ENCODE peak calls at places on chromosome 5, in six cellular contexts. L is CD8-positive, alpha-beta T cell; J is mammary epithelial cell; C is upper lobe of right lung; O is left lung; Y is lung. V is an unnamed sample.

GRCh38 chr5:167582263-167582662 is 709.2 kb upstream of the WWC1 start:
- DNase-seq in L (no peak), J (peak), C (no peak), O (no peak), Y (no peak), V (no peak)

GRCh38 chr5:2128696-2129340 is 246.1 kb upstream of the IRX4 start:
- DNase-seq in L (no peak), J (no peak), C (no peak), O (no peak), Y (no peak), V (no peak)

GRCh38 chr5:133704411-133704810 is 92.1 kb upstream of the FSTL4 start:
- DNase-seq in L (no peak), J (no peak), C (no peak), O (no peak), Y (no peak), V (no peak)

GRCh38 chr5:111124793-111125192 is 32.6 kb downstream of the WDR36 start:
- DNase-seq in L (no peak), J (peak), C (no peak), O (no peak), Y (no peak), V (no peak)

GRCh38 chr5:133319244-133319643 is 267.4 kb downstream of the HSPA4 start:
- DNase-seq in L (no peak), J (peak), C (no peak), O (no peak), Y (no peak), V (no peak)

GRCh38 chr5:80654054-80654390 is 430 bp upstream of the MSH3 start:
- DNase-seq in L (peak), J (peak), C (no peak), O (no peak), Y (no peak), V (no peak)

GRCh38 chr5:14032944-14033343 is 88.5 kb upstream of the DNAH5 start:
- DNase-seq in L (no peak), J (peak), C (no peak), O (no peak), Y (no peak), V (no peak)

GRCh38 chr5:8020861-8021514 is 152.0 kb downstream of the MTRR start:
- DNase-seq in L (no peak), J (no peak), C (no peak), O (no peak), Y (no peak), V (no peak)

GRCh38 chr5:95668728-95669127 is 14.1 kb downstream of the SPATA9 start:
- DNase-seq in L (no peak), J (no peak), C (no peak), O (no peak), Y (no peak), V (no peak)

GRCh38 chr5:61304611-61305369 is 27.3 kb upstream of the ZSWIM6 start:
- DNase-seq in L (no peak), J (peak), C (peak), O (peak), Y (peak), V (no peak)

GRCh38 chr5:118311103-118311502 is 677.2 kb downstream of the DTWD2 start:
- DNase-seq in L (no peak), J (no peak), C (no peak), O (no peak), Y (no peak), V (no peak)

GRCh38 chr5:125316913-125317545 is 570.6 kb upstream of the ZNF608 start:
- DNase-seq in L (no peak), J (no peak), C (no peak), O (no peak), Y (no peak), V (no peak)

GRCh38 chr5:143968071-143968878 is 156.3 kb downstream of the HMHB1 start:
- DNase-seq in L (no peak), J (peak), C (no peak), O (no peak), Y (no peak), V (peak)

GRCh38 chr5:137086289-137086838 is 412.8 kb downstream of the SPOCK1 start:
- DNase-seq in L (no peak), J (no peak), C (no peak), O (no peak), Y (no peak), V (no peak)

GRCh38 chr5:59729820-59730219 is 163.7 kb downstream of the PDE4D start:
- DNase-seq in L (no peak), J (no peak), C (no peak), O (no peak), Y (no peak), V (no peak)

GRCh38 chr5:138668981-138669380 is 84.2 kb upstream of the CTNNA1 start:
- DNase-seq in L (no peak), J (no peak), C (no peak), O (no peak), Y (no peak), V (no peak)

GRCh38 chr5:30937070-30937469 is 256.4 kb upstream of the CDH6 start:
- DNase-seq in L (no peak), J (no peak), C (no peak), O (no peak), Y (no peak), V (no peak)

DNA sequence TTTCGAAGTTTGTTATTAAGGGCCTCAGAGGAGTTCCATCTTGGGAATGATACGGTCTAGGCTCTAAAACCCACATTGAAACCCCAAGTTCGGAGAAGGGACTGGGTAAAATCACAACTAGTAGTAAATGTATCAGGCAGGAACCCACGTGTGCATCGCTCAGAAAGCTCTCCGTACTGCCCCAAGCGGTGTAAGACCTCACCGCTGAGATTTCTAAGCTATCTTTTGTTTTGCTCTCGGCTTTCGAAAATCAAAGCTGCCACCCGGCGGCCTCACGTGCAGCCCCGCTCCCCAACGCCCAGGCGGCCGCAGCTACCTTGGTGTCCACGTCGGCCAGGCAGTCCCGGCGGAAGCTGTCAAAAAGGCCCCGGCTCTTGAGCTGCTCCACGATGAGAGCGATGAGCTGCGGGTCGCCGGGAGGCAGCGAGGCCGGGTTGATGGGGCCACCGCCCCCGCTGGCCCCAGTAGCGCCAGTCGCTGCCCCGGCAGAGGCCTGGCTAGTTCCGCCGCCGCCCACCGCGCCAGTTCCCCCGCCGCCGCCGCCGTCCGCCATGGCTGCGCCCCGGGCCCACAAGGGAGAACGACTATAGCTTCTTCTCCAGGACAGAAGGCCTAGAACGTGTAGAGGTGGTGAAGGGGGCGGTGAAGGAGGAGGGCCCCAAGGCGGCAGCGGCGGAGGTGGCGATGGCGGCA is 420 bp downstream of the BOD1 start:
- DNase-seq in L (peak), J (peak), C (peak), O (no peak), Y (peak), V (peak)
- TF ChIP-seq CTCF in L (peak), J (peak), C (peak), O (peak), Y (no peak), V (peak)

DNA sequence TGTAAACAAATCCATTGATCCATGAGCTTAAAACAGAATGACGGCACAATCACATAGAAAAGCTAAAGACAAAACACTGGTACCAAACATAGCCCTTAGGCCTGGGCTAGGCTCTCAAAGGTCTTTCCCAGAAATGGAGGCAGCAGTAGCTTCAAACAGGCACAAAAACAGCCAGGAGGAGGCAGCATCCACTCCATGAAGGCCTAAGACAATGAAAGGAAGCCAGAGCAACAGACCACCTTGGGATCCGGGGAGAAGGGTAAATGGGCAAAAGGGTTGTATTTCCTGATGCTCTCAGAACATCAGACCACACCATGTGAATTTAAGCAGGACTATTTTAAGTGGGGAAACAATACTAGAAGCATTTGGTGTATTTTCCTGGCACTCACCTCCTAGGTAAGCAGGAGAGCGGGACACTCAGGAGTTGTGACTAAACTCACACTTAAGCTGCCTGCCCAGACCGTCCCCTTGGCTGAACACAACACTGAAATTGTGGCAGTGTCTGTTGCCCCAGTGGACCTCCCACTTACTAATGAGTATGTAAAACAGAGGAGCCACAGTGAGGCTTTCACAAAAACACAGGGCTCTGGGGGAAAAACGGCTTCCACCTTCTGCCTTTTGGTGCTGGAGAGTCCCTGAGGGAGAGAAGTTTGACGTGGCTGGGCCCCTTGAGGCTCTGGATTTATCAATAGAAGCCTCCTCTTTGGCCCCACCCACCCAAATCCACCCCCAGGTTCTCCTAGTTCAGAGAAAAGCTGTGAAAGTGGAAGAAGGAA is 11.9 kb downstream of the GNPDA1 start:
- DNase-seq in L (no peak), J (no peak), C (no peak), O (no peak), Y (no peak), V (peak)
- TF ChIP-seq CTCF in L (no peak), J (peak), C (peak), O (no peak), Y (no peak), V (no peak)

DNA sequence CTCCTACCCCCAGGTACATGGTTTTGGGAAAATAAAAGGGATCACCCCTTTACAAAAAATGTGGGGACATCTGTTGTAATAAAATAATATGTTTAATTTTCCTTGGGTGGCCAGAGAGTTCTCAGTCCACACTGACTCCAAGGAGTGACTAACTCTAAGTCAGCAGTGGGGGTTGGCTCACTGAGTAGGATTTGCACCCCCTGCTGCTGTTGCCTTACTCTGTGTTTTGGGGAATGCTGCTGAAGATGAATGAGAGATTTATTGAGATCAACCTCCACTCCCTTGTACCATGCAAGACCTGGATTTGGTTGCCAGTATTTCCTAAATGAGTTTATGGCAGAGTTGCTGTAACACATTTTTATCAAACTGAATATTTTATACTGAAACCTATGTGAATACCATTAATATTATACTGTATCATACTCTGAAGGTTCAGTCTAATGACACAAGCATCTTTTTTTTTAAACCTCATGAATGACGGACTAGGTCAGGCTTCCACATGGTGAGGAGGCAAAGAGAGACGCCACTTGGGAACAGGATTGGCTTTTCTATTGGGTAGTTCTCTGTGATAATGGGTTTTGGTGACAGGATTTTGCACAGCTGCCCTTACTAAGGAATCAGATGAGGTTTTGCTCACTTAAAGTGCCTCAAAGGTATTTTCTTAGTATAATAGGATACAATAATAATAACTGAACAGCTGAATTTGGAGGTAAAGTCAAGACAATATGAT is 121.3 kb upstream of the OSMR start:
- DNase-seq in L (no peak), J (no peak), C (no peak), O (no peak), Y (no peak), V (no peak)
- TF ChIP-seq CTCF in L (no peak), J (no peak), C (no peak), O (no peak), Y (no peak), V (no peak)

DNA sequence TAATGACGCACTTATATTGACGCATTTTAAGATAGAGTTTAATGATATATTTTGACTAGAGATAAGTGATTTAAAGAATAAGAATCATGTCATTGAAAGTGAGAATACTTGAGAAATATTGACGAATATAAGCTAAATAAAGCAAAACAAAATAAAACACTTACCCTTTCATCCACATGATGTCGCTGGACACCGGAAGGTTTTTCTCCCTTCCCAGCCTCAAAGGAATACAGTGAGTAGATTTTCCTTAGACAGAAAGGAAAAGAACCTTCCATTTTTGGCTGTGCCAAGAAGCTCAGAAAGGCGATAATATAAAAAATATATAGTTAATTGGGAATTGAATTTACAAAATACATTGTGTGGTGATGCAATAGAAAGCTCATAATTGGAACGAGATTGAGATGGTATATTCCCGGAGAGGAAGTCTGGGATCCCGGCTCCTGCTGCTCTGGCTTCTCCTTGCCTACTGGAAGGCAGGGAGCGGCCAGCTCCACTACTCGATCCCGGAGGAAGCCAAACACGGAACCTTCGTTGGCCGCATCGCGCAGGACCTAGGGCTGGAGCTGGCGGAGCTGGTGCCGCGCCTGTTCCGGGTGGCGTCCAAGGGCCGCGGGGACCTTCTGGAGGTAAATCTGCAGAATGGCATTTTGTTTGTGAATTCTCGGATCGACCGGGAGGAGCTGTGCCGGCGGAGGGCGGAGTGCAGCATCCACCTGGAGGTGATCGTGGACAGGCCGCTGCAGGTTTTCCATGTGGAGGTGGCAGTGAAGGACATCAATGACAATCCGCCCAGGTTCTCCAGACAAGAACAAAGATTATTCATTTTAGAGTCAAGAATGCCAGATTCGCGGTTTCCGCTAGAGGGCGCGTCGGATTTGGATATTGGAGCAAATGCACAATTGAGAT is at the start of gene PCDHA5:
- DNase-seq in L (no peak), J (no peak), C (no peak), O (peak), Y (no peak), V (peak)
- TF ChIP-seq CTCF in L (no peak), J (peak), C (peak), O (peak), Y (no peak), V (no peak)

DNA sequence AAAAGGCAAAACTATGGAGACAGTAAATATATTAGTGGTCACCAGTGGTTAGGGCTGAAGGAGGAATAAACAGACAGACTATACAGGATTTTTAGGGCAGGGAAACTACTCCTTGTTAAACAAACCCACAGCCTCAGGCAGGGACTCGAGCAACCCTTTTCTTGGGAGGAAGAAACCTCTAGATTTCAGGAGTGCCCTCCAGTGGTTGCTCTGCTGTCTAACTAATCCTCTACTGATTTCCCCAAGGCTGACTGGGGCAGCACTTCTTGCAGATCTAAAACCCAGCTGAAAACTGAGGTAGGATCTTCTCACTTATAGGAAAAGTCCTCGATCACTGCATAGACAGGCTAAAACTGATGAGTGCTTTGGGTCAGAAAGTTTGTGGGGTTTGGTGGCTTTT is 176.8 kb downstream of the ISOC1 start:
- DNase-seq in L (no peak), J (peak), C (no peak), O (no peak), Y (no peak), V (no peak)
- TF ChIP-seq CTCF in L (no peak), J (peak), C (no peak), O (no peak), Y (no peak), V (no peak)

DNA sequence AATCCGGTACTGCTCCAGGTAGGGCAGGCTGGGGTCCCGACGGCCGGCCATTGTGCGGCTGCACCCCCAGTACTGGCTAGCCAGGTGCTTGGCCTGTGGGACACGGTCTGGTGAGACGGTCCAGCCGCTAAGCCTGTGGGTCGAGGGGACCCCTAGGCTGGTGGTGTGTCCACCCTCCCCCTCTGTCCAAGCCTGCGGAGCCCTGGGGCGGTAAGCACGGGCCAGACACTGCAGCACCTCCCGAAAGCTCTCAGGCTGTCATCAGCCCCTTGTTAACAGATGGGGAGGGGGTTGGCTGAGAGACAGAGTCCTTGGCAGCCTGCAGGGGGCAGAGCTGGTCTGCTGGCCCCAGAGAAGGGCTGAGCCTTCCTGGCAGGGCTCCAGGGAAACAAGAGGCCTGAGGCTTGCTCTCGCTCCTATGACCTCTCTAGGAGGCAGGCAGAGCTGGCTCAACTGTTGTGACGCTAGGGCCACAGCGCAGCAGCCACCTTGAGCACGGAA is 11.8 kb upstream of the MRNIP start:
- DNase-seq in L (no peak), J (no peak), C (peak), O (peak), Y (peak), V (peak)
- TF ChIP-seq CTCF in L (no peak), J (no peak), C (peak), O (peak), Y (no peak), V (peak)

GRCh38 chr5:103943243-103943642 is 380.7 kb upstream of the NUDT12 start:
- DNase-seq in L (no peak), J (no peak), C (no peak), O (no peak), Y (no peak), V (no peak)

GRCh38 chr5:103941554-103941953 is 379.0 kb upstream of the NUDT12 start:
- DNase-seq in L (no peak), J (no peak), C (no peak), O (no peak), Y (no peak), V (no peak)

GRCh38 chr5:103938151-103938671 is 375.6 kb upstream of the NUDT12 start:
- DNase-seq in L (no peak), J (no peak), C (no peak), O (no peak), Y (no peak), V (no peak)

GRCh38 chr5:103942587-103943186 is 380.1 kb upstream of the NUDT12 start:
- DNase-seq in L (no peak), J (no peak), C (no peak), O (no peak), Y (no peak), V (no peak)
- TF ChIP-seq CTCF in L (no peak), J (no peak), C (no peak), O (no peak), Y (no peak), V (no peak)

GRCh38 chr5:55173696-55174101 is 722 bp upstream of the CDC20B start:
- DNase-seq in L (no peak), J (no peak), C (no peak), O (no peak), Y (no peak), V (no peak)

GRCh38 chr5:55172937-55173695 is at the start of gene CDC20B:
- DNase-seq in L (peak), J (peak), C (peak), O (peak), Y (peak), V (peak)

GRCh38 chr5:55177078-55177477 is 4.1 kb upstream of the CDC20B start:
- DNase-seq in L (no peak), J (no peak), C (no peak), O (no peak), Y (no peak), V (no peak)

GRCh38 chr5:55175781-55176175 is 2.8 kb upstream of the CDC20B start:
- DNase-seq in L (no peak), J (no peak), C (no peak), O (no peak), Y (no peak), V (no peak)

DNA sequence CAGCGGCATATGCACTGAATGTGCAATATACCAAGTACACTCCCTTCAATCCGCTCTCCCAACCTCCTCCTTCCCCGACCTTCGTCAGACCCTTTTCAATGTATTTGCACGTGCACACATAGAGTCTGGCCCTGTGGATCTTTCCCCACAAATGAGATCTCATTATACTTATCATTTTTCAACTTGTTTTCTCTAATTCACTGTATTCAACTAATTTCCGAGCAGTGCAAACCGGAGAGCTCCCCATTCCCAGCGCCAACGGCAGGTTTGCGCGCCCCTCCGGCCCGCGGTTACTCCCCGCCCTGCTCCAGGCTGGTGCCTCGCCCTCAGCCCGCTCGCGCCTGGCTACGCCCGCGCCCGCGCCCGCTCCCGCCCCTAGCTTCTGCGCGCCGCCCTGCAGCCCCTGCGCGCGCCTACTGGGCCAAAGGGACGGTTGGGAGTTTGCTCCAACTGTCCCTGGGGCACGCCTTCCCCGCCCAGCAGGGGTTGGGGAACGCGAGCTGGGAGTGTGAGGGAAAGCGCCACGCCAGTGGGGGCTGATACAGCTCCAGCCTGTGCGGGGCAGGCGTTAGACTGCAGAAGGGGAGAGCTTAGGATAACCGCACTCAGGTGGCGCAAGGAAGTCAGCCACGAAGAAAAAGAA is 3.3 kb upstream of the CDC20B start:
- DNase-seq in L (no peak), J (peak), C (no peak), O (peak), Y (no peak), V (peak)
- TF ChIP-seq CTCF in L (no peak), J (peak), C (no peak), O (peak), Y (no peak), V (no peak)